ENCODE peak calls at places on chromosomes 3 and 15, in eight cellular contexts. L, Z, P, W, T, C, J and Y are unnamed samples.
A peak's percentile ranks its signal among the peaks of the same experiment; 100 is the strongest.

GRCh38 chr3:171320721-171321120 is 139.5 kb downstream of the TNIK start:
- DNase-seq in P (peak; percentile 73), C (no peak), W (no peak), L (no peak), T (no peak), J (no peak), Z (no peak), Y (no peak)

GRCh38 chr3:160629491-160629890 is 47.5 kb upstream of the ARL14 start:
- DNase-seq in L (no peak), Z (no peak), T (no peak), W (no peak), P (no peak), C (no peak), J (no peak), Y (no peak)

GRCh38 chr3:45975696-45976095 is 19.9 kb downstream of the FYCO1 start:
- DNase-seq in W (no peak), P (no peak), Z (no peak), L (no peak), C (no peak), J (no peak), T (no peak), Y (no peak)

GRCh38 chr3:185283374-185283935 is 29.6 kb upstream of the EHHADH start:
- DNase-seq in J (no peak), C (no peak), P (no peak), L (no peak), W (peak; percentile 24), Z (no peak), T (no peak), Y (no peak)

GRCh38 chr15:51798281-51798680 is 31.2 kb upstream of the TMOD3 start:
- DNase-seq in P (no peak), J (no peak), T (no peak), W (no peak), C (no peak), Z (no peak), L (no peak), Y (no peak)

GRCh38 chr3:194690501-194691372 is 5.1 kb downstream of the FAM43A start:
- DNase-seq in J (peak; percentile 30), C (peak; percentile 9), T (no peak), L (no peak), W (no peak), Z (no peak), P (no peak), Y (no peak)

GRCh38 chr3:195546130-195546560 is 3.0 kb upstream of the PPP1R2 start:
- DNase-seq in J (no peak), L (no peak), Z (peak; percentile 46), W (peak; percentile 21), T (peak; percentile 77), C (peak; percentile 43), P (peak; percentile 86), Y (peak; percentile 91)

GRCh38 chr3:185046623-185047022 is 106.2 kb downstream of the C3orf70 start:
- DNase-seq in Z (no peak), L (no peak), P (no peak), J (no peak), T (no peak), C (no peak), W (no peak), Y (no peak)

GRCh38 chr3:21668012-21668411 is 83.0 kb downstream of the ZNF385D start:
- DNase-seq in W (no peak), C (no peak), T (no peak), L (no peak), P (no peak), J (no peak), Z (no peak), Y (no peak)

GRCh38 chr15:60592386-60593339 is 113.7 kb upstream of the ICE2 start:
- DNase-seq in P (peak; percentile 94), J (peak; percentile 54), C (peak; percentile 86), T (peak; percentile 89), W (peak; percentile 9), Z (peak; percentile 89), L (peak; percentile 88), Y (no peak)

GRCh38 chr3:186552408-186553031 is 8.3 kb upstream of the CRYGS start:
- DNase-seq in W (no peak), P (no peak), Z (no peak), L (no peak), C (no peak), T (no peak), J (no peak), Y (no peak)

GRCh38 chr15:82768414-82769081 is 37.3 kb downstream of the FSD2 start:
- DNase-seq in Z (no peak), T (no peak), J (no peak), L (no peak), P (no peak), C (no peak), W (no peak), Y (no peak)

GRCh38 chr3:159829056-159829995 is 159.3 kb upstream of the IL12A start:
- DNase-seq in T (peak; percentile 75), C (no peak), J (no peak), Z (no peak), L (peak; percentile 70), P (peak; percentile 91), W (no peak), Y (no peak)

GRCh38 chr15:100131321-100132224 is 210.2 kb downstream of the ADAMTS17 start:
- DNase-seq in P (no peak), L (no peak), T (no peak), W (peak; percentile 69), J (peak; percentile 72), Z (no peak), C (peak; percentile 41), Y (no peak)

GRCh38 chr3:97940034-97940433 is 32.2 kb downstream of the RIOX2 start:
- DNase-seq in T (no peak), L (no peak), Z (no peak), W (no peak), C (no peak), P (no peak), J (peak; percentile 11), Y (no peak)

GRCh38 chr3:36903119-36903882 is 41.6 kb downstream of the TRANK1 start:
- DNase-seq in T (no peak), J (no peak), W (no peak), C (no peak), L (peak; percentile 33), P (no peak), Z (no peak), Y (no peak)

GRCh38 chr3:15438988-15439387 is 11.6 kb downstream of the EAF1 start:
- DNase-seq in Z (no peak), C (no peak), W (no peak), L (no peak), P (no peak), J (no peak), T (no peak), Y (no peak)
- TF ChIP-seq EP300 in Z (no peak), C (no peak), W (no peak), L (no peak), P (no peak), J (no peak), T (no peak), Y (no peak)

DNA sequence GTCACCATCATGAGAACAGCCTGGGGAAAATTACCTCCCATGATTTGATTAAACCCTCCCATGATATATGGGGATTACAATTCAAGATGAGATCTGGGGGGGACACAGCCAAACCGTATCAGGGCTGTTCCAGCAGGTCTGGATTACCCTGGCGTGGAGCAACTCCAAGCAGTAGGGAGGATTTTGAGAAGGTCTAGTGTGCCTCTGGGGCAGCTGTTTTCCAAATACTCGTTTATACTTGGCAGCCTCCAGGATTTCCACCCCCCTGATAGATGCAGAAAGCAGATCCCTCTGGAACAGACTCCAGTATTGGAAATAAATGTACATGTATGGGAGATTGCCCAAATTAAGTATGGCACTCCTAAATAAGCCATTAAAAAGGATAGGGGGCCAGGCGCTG is 7.7 kb upstream of the IRAK2 start:
- DNase-seq in T (no peak), W (no peak), L (peak; percentile 51), C (no peak), J (no peak), P (no peak), Z (no peak), Y (no peak)
- TF ChIP-seq EP300 in T (no peak), W (no peak), L (no peak), C (no peak), J (no peak), P (no peak), Z (no peak), Y (no peak)

GRCh38 chr15:57552678-57553334 is 38.9 kb upstream of the MYZAP start:
- DNase-seq in W (no peak), L (no peak), P (no peak), T (no peak), Z (no peak), C (no peak), J (no peak), Y (no peak)
- TF ChIP-seq EP300 in W (no peak), L (no peak), P (no peak), T (no peak), Z (no peak), C (no peak), J (no peak), Y (no peak)

GRCh38 chr15:33344530-33344929 is 33.8 kb downstream of the RYR3 start:
- DNase-seq in W (no peak), C (no peak), Z (no peak), L (no peak), J (no peak), P (no peak), T (no peak), Y (no peak)
- TF ChIP-seq EP300 in W (no peak), C (no peak), Z (no peak), L (no peak), J (no peak), P (no peak), T (no peak), Y (no peak)

GRCh38 chr3:100006570-100007271 is 107.6 kb downstream of the FILIP1L start:
- DNase-seq in P (no peak), C (no peak), Z (no peak), T (no peak), L (no peak), J (no peak), W (no peak), Y (no peak)

GRCh38 chr3:100003609-100004503 is 110.4 kb downstream of the FILIP1L start:
- DNase-seq in J (no peak), Z (no peak), C (no peak), T (no peak), P (no peak), L (no peak), W (no peak), Y (no peak)

GRCh38 chr3:100004931-100005330 is 109.4 kb downstream of the FILIP1L start:
- DNase-seq in T (no peak), Z (no peak), P (no peak), J (no peak), W (no peak), C (no peak), L (no peak), Y (no peak)

GRCh38 chr3:100007313-100007712 is 107.0 kb downstream of the FILIP1L start:
- DNase-seq in W (no peak), J (no peak), T (no peak), C (no peak), Z (no peak), L (no peak), P (no peak), Y (no peak)

DNA sequence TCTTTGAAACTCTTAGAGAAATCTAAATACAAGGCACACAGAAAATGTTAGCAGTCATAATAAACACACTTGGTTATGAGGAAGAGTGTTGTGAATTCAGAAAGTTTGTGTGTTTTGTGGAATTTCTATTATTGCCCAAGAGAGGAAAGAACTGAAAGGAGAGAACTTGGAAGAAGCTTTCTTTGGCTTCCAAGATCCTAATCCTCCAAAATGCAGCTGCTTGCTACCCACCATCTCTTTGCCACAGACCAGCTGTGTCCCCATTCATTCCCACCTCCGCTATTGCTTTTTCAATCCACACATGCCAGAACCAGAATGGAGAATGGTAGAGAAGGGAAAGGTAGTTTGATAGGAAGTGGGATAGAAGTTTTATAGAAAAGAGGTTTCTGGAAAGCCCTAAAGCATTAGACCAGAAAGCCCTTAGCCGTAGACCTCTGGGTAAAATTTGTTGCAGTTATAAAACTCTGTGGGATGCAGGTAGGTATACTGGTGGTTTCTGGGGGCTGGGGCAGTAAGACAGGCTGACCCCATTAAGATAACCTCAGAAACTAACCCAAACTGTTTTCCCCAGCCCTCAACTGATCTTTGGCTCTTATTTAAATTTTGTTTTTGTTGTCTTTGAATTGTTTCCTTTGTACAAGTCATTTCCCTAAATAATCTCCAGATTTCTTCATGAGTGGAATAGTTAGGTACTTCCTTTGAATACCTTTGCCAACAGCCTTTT is 108.5 kb downstream of the FILIP1L start:
- DNase-seq in P (no peak), C (no peak), J (no peak), L (no peak), T (no peak), Z (no peak), W (no peak), Y (peak; percentile 8)
- TF ChIP-seq EP300 in P (no peak), C (no peak), J (no peak), L (no peak), T (no peak), Z (no peak), W (no peak), Y (no peak)